ENCODE peak calls at places on chromosomes 11 and 22, in nine cellular contexts. One of them, this sample, is unnamed. For H3K4me1, the result is how much of the 10 kb centered on the place peaks cover.

GRCh38 chr11:60498853-60499252 is 6.3 kb downstream of the MS4A12 start:
- DNase-seq in heart left ventricle: no peak
- DNase-seq in endothelial cell of umbilical vein: no peak
- DNase-seq in esophagus muscularis mucosa: no peak
- DNase-seq in tibial nerve: no peak
- DNase-seq in transverse colon: peak
- DNase-seq in adrenal gland: no peak
- DNase-seq in right lobe of liver: no peak
- DNase-seq in prostate gland: no peak
- DNase-seq in this sample: no peak

GRCh38 chr11:124075841-124076571 is 34.9 kb upstream of the OR10G7 start:
- DNase-seq in endothelial cell of umbilical vein: peak
- DNase-seq in adrenal gland: no peak
- DNase-seq in transverse colon: peak
- DNase-seq in right lobe of liver: peak
- DNase-seq in prostate gland: no peak
- DNase-seq in heart left ventricle: no peak
- DNase-seq in tibial nerve: no peak
- DNase-seq in esophagus muscularis mucosa: no peak
- DNase-seq in this sample: no peak

GRCh38 chr11:225734-226453 is 10.2 kb downstream of the SIRT3 start:
- DNase-seq in transverse colon: no peak
- DNase-seq in tibial nerve: no peak
- DNase-seq in right lobe of liver: no peak
- DNase-seq in esophagus muscularis mucosa: no peak
- DNase-seq in prostate gland: no peak
- DNase-seq in adrenal gland: no peak
- DNase-seq in endothelial cell of umbilical vein: no peak
- DNase-seq in heart left ventricle: no peak
- DNase-seq in this sample: no peak

GRCh38 chr11:65421204-65422103 is 1.1 kb upstream of the NEAT1 start:
- DNase-seq in adrenal gland: peak
- DNase-seq in right lobe of liver: peak
- DNase-seq in prostate gland: peak
- DNase-seq in tibial nerve: peak
- DNase-seq in endothelial cell of umbilical vein: peak
- DNase-seq in transverse colon: peak
- DNase-seq in esophagus muscularis mucosa: peak
- DNase-seq in heart left ventricle: peak
- DNase-seq in this sample: peak

GRCh38 chr11:20671856-20672546 is 2.6 kb downstream of the NELL1 start:
- DNase-seq in right lobe of liver: no peak
- DNase-seq in heart left ventricle: no peak
- DNase-seq in adrenal gland: no peak
- DNase-seq in esophagus muscularis mucosa: peak
- DNase-seq in endothelial cell of umbilical vein: no peak
- DNase-seq in transverse colon: no peak
- DNase-seq in tibial nerve: no peak
- DNase-seq in prostate gland: no peak
- DNase-seq in this sample: no peak

GRCh38 chr22:27378343-27378800 is 423.2 kb downstream of the MN1 start:
- DNase-seq in tibial nerve: no peak
- DNase-seq in adrenal gland: no peak
- DNase-seq in right lobe of liver: no peak
- DNase-seq in esophagus muscularis mucosa: peak
- DNase-seq in endothelial cell of umbilical vein: no peak
- DNase-seq in prostate gland: no peak
- DNase-seq in transverse colon: no peak
- DNase-seq in heart left ventricle: no peak
- DNase-seq in this sample: no peak

GRCh38 chr11:17777726-17778091 is 43.1 kb downstream of the KCNC1 start:
- DNase-seq in right lobe of liver: no peak
- DNase-seq in endothelial cell of umbilical vein: no peak
- DNase-seq in adrenal gland: no peak
- DNase-seq in esophagus muscularis mucosa: no peak
- DNase-seq in tibial nerve: no peak
- DNase-seq in prostate gland: no peak
- DNase-seq in heart left ventricle: no peak
- DNase-seq in transverse colon: no peak
- DNase-seq in this sample: no peak

GRCh38 chr11:116112031-116112935 is 608.1 kb upstream of the CADM1 start:
- DNase-seq in right lobe of liver: no peak
- DNase-seq in endothelial cell of umbilical vein: no peak
- DNase-seq in esophagus muscularis mucosa: no peak
- DNase-seq in prostate gland: no peak
- DNase-seq in heart left ventricle: no peak
- DNase-seq in tibial nerve: no peak
- DNase-seq in adrenal gland: no peak
- DNase-seq in transverse colon: no peak
- DNase-seq in this sample: no peak

GRCh38 chr11:61973603-61974162 is 6.2 kb upstream of the FTH1 start:
- DNase-seq in endothelial cell of umbilical vein: no peak
- DNase-seq in esophagus muscularis mucosa: peak
- DNase-seq in transverse colon: no peak
- DNase-seq in adrenal gland: no peak
- DNase-seq in heart left ventricle: no peak
- DNase-seq in right lobe of liver: no peak
- DNase-seq in prostate gland: peak
- DNase-seq in tibial nerve: no peak
- DNase-seq in this sample: no peak

GRCh38 chr11:124951341-124951740 is 2.7 kb upstream of the CCDC15 start:
- DNase-seq in right lobe of liver: no peak
- DNase-seq in endothelial cell of umbilical vein: no peak
- DNase-seq in esophagus muscularis mucosa: no peak
- DNase-seq in heart left ventricle: no peak
- DNase-seq in tibial nerve: no peak
- DNase-seq in transverse colon: no peak
- DNase-seq in adrenal gland: no peak
- DNase-seq in prostate gland: no peak
- DNase-seq in this sample: no peak

GRCh38 chr11:133343951-133344350 is 188.3 kb downstream of the OPCML start:
- DNase-seq in transverse colon: no peak
- DNase-seq in prostate gland: no peak
- DNase-seq in endothelial cell of umbilical vein: no peak
- DNase-seq in adrenal gland: no peak
- DNase-seq in tibial nerve: no peak
- DNase-seq in heart left ventricle: no peak
- DNase-seq in right lobe of liver: no peak
- DNase-seq in esophagus muscularis mucosa: no peak
- DNase-seq in this sample: no peak

GRCh38 chr11:16989554-16989953 is 24.7 kb downstream of the PLEKHA7 start:
- DNase-seq in adrenal gland: no peak
- DNase-seq in prostate gland: no peak
- DNase-seq in tibial nerve: no peak
- DNase-seq in right lobe of liver: no peak
- DNase-seq in endothelial cell of umbilical vein: no peak
- DNase-seq in heart left ventricle: no peak
- DNase-seq in transverse colon: no peak
- DNase-seq in esophagus muscularis mucosa: no peak
- DNase-seq in this sample: no peak

DNA sequence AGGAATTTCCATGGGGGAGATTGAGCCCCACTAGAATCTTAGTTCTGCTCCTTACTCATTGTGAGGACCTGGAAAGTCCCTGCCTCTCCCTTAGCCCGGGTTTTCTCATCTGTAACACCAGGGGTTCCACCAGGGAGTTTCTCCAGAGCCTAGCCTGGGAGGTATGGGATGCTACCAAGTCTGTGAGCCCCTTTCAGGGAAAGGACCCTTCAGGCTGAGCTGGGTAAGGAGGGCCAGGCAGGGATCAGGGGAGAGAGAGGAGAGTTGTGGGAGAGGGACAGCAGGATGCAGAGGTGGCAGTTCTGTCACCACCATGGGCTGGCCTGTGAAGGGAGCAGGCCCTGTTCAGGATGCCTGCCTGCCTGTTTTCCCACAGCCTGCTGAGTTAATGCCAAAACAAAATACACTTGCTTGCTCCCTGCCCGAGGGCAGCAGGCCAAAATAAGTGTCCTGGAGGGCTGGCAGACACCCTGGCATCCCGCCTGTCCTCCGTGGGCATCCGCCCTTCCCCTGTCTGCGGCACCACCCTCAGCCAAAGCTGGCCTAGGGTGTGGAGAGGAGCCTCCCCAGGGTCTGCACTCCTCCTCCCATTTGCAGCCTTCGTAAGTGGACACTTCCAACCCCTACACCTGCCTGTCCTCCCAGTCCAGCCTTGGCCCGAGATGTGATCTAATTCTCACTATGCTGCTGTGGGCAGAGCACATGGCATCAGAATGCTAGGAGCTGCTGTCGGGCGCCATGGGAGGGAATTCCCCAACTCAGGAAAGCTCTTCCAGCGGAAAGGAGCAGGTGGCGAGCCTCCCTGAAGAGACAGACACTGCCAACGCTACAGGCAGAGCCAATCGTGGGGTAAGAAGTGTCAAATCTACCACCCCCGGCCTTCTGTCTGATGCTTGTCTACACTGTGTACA is 5.9 kb upstream of the FCHSD2 start:
- DNase-seq in prostate gland: no peak
- DNase-seq in esophagus muscularis mucosa: no peak
- DNase-seq in transverse colon: no peak
- DNase-seq in right lobe of liver: peak
- DNase-seq in adrenal gland: no peak
- DNase-seq in heart left ventricle: peak
- DNase-seq in tibial nerve: no peak
- DNase-seq in endothelial cell of umbilical vein: peak
- DNase-seq in this sample: peak
- H3K4me1 ChIP-seq in prostate gland: under half
- H3K4me1 ChIP-seq in esophagus muscularis mucosa: under half
- H3K4me1 ChIP-seq in transverse colon: under half
- H3K4me1 ChIP-seq in right lobe of liver: under half
- H3K4me1 ChIP-seq in adrenal gland: under half
- H3K4me1 ChIP-seq in heart left ventricle: under half
- H3K4me1 ChIP-seq in tibial nerve: under half
- H3K4me1 ChIP-seq in endothelial cell of umbilical vein: under half
- H3K4me1 ChIP-seq in this sample: under half

DNA sequence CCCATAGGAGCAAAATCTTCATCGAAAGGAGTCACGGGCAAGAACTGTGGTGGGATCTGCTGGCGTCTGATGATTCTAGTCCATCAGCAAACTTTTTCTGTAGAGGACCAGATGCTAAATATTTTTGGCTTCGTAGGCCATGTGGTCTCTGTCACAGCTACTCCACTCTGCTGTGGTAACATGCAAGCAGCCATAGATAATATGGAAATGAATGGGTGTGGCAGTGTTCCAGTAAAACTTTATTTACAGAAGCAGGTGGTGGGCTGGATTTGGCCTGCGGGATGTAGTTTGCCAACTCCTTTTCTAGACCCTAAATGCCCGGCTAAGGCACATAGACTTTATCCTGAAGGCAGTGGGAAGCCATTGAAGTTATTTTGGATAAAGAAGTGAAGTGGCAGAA is 32.9 kb downstream of the BMAL1 start:
- DNase-seq in endothelial cell of umbilical vein: no peak
- DNase-seq in adrenal gland: no peak
- DNase-seq in prostate gland: no peak
- DNase-seq in heart left ventricle: no peak
- DNase-seq in transverse colon: no peak
- DNase-seq in esophagus muscularis mucosa: no peak
- DNase-seq in tibial nerve: no peak
- DNase-seq in right lobe of liver: no peak
- DNase-seq in this sample: no peak
- H3K27ac ChIP-seq in endothelial cell of umbilical vein: no peak
- H3K27ac ChIP-seq in adrenal gland: no peak
- H3K27ac ChIP-seq in prostate gland: no peak
- H3K27ac ChIP-seq in heart left ventricle: no peak
- H3K27ac ChIP-seq in transverse colon: no peak
- H3K27ac ChIP-seq in esophagus muscularis mucosa: no peak
- H3K27ac ChIP-seq in tibial nerve: no peak
- H3K27ac ChIP-seq in right lobe of liver: no peak
- H3K27ac ChIP-seq in this sample: no peak

DNA sequence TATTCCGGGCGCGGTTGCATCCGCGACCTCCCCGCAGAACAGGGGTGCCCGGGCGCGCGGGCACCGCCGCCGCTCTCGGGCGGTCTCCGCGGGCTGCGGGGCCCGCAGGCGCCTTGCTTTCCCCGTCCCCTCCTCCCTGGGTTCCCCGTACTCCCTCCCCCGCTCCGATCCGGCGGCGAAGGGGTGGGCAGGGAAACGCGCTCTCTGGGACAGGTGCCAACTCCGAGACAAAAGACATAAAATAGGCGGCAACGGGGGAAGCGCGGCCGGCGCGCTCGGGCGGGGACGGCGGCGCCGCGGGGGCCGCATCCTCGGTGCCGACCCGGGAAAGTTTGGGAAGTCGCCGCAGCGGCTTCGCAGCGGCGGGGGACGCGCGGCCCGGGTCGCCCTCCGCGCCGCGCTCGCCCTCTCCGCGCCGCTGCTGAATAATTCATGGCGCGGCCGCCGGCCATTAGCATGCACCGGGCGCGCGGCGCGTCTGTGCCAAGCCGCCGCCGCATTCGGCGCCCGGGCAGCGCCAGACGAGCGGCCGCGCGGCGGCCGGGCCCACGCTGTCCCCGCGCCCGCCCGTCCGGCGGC is 78.8 kb upstream of the PPARA start:
- DNase-seq in right lobe of liver: peak
- DNase-seq in prostate gland: peak
- DNase-seq in endothelial cell of umbilical vein: peak
- DNase-seq in transverse colon: peak
- DNase-seq in tibial nerve: peak
- DNase-seq in esophagus muscularis mucosa: peak
- DNase-seq in heart left ventricle: peak
- DNase-seq in adrenal gland: peak
- DNase-seq in this sample: peak
- TF ChIP-seq POLR2A in right lobe of liver: peak
- TF ChIP-seq POLR2A in prostate gland: peak
- TF ChIP-seq POLR2A in endothelial cell of umbilical vein: peak
- TF ChIP-seq POLR2A in transverse colon: no peak
- TF ChIP-seq POLR2A in tibial nerve: peak
- TF ChIP-seq POLR2A in esophagus muscularis mucosa: peak
- TF ChIP-seq POLR2A in heart left ventricle: peak
- TF ChIP-seq POLR2A in adrenal gland: peak
- TF ChIP-seq POLR2A in this sample: peak

GRCh38 chr11:3830741-3831140 is 10.0 kb downstream of the RHOG start:
- DNase-seq in adrenal gland: no peak
- DNase-seq in tibial nerve: no peak
- DNase-seq in esophagus muscularis mucosa: no peak
- DNase-seq in transverse colon: no peak
- DNase-seq in right lobe of liver: no peak
- DNase-seq in prostate gland: no peak
- DNase-seq in heart left ventricle: no peak
- DNase-seq in endothelial cell of umbilical vein: no peak
- DNase-seq in this sample: no peak

GRCh38 chr11:3832816-3833215 is 7.9 kb downstream of the RHOG start:
- DNase-seq in right lobe of liver: no peak
- DNase-seq in esophagus muscularis mucosa: no peak
- DNase-seq in tibial nerve: no peak
- DNase-seq in heart left ventricle: no peak
- DNase-seq in prostate gland: no peak
- DNase-seq in transverse colon: no peak
- DNase-seq in adrenal gland: no peak
- DNase-seq in endothelial cell of umbilical vein: no peak
- DNase-seq in this sample: no peak

GRCh38 chr11:3827434-3828186 is 13.1 kb downstream of the RHOG start:
- DNase-seq in endothelial cell of umbilical vein: no peak
- DNase-seq in transverse colon: no peak
- DNase-seq in right lobe of liver: no peak
- DNase-seq in prostate gland: no peak
- DNase-seq in heart left ventricle: no peak
- DNase-seq in adrenal gland: no peak
- DNase-seq in esophagus muscularis mucosa: no peak
- DNase-seq in tibial nerve: no peak
- DNase-seq in this sample: no peak

GRCh38 chr11:3831378-3832239 is 9.2 kb downstream of the RHOG start:
- DNase-seq in endothelial cell of umbilical vein: no peak
- DNase-seq in tibial nerve: no peak
- DNase-seq in right lobe of liver: peak
- DNase-seq in adrenal gland: peak
- DNase-seq in heart left ventricle: no peak
- DNase-seq in prostate gland: no peak
- DNase-seq in transverse colon: no peak
- DNase-seq in esophagus muscularis mucosa: no peak
- DNase-seq in this sample: no peak

GRCh38 chr11:3830088-3830487 is 10.7 kb downstream of the RHOG start:
- DNase-seq in tibial nerve: no peak
- DNase-seq in heart left ventricle: no peak
- DNase-seq in right lobe of liver: no peak
- DNase-seq in prostate gland: no peak
- DNase-seq in endothelial cell of umbilical vein: no peak
- DNase-seq in adrenal gland: no peak
- DNase-seq in esophagus muscularis mucosa: no peak
- DNase-seq in transverse colon: no peak
- DNase-seq in this sample: no peak
- H3K4me1 ChIP-seq in tibial nerve: under half
- H3K4me1 ChIP-seq in heart left ventricle: under half
- H3K4me1 ChIP-seq in right lobe of liver: under half
- H3K4me1 ChIP-seq in prostate gland: under half
- H3K4me1 ChIP-seq in endothelial cell of umbilical vein: under half
- H3K4me1 ChIP-seq in adrenal gland: under half
- H3K4me1 ChIP-seq in esophagus muscularis mucosa: under half
- H3K4me1 ChIP-seq in transverse colon: under half
- H3K4me1 ChIP-seq in this sample: under half

This sample was measured in gastrocnemius medialis.